ENCODE peak calls at places on chromosomes 13 and 19, in seven cellular contexts. One of them, this sample, is unnamed.

GRCh38 chr19:51777570-51778460 is 16.8 kb downstream of the FPR2 start:
- DNase-seq in CD8-positive, alpha-beta memory T cell: peak
- DNase-seq in CD14-positive monocyte: peak
- DNase-seq in neural crest cell: peak
- DNase-seq in hippocampal formation: peak
- DNase-seq in stimulated activated CD4-positive, alpha-beta T cell treated with anti-CD3 and anti-CD28 coated beads, Interleukin-1b, Interleukin-23, amount 100 ng/mL, for 24 hours: peak
- DNase-seq in Peyer's patch: peak
- DNase-seq in this sample: peak

GRCh38 chr19:6092329-6093286 is 17.7 kb downstream of the RFX2 start:
- DNase-seq in CD8-positive, alpha-beta memory T cell: no peak
- DNase-seq in CD14-positive monocyte: peak
- DNase-seq in neural crest cell: peak
- DNase-seq in hippocampal formation: no peak
- DNase-seq in stimulated activated CD4-positive, alpha-beta T cell treated with anti-CD3 and anti-CD28 coated beads, Interleukin-1b, Interleukin-23, amount 100 ng/mL, for 24 hours: no peak
- DNase-seq in Peyer's patch: peak
- DNase-seq in this sample: peak

GRCh38 chr19:54137913-54138776 is 583 bp downstream of the CNOT3 start:
- DNase-seq in CD8-positive, alpha-beta memory T cell: peak
- DNase-seq in CD14-positive monocyte: no peak
- DNase-seq in neural crest cell: no peak
- DNase-seq in hippocampal formation: no peak
- DNase-seq in stimulated activated CD4-positive, alpha-beta T cell treated with anti-CD3 and anti-CD28 coated beads, Interleukin-1b, Interleukin-23, amount 100 ng/mL, for 24 hours: no peak
- DNase-seq in Peyer's patch: no peak
- DNase-seq in this sample: no peak

GRCh38 chr19:29671393-29672076 is 6.3 kb downstream of the PLEKHF1 start:
- DNase-seq in CD8-positive, alpha-beta memory T cell: peak
- DNase-seq in CD14-positive monocyte: no peak
- DNase-seq in neural crest cell: no peak
- DNase-seq in hippocampal formation: no peak
- DNase-seq in stimulated activated CD4-positive, alpha-beta T cell treated with anti-CD3 and anti-CD28 coated beads, Interleukin-1b, Interleukin-23, amount 100 ng/mL, for 24 hours: peak
- DNase-seq in Peyer's patch: peak
- DNase-seq in this sample: peak

GRCh38 chr19:14347999-14348889 is 33.0 kb upstream of the ADGRE5 start:
- DNase-seq in CD8-positive, alpha-beta memory T cell: peak
- DNase-seq in CD14-positive monocyte: peak
- DNase-seq in neural crest cell: peak
- DNase-seq in hippocampal formation: peak
- DNase-seq in stimulated activated CD4-positive, alpha-beta T cell treated with anti-CD3 and anti-CD28 coated beads, Interleukin-1b, Interleukin-23, amount 100 ng/mL, for 24 hours: no peak
- DNase-seq in Peyer's patch: peak
- DNase-seq in this sample: peak

GRCh38 chr13:41470187-41470586 is 12.8 kb downstream of the RGCC start:
- DNase-seq in CD8-positive, alpha-beta memory T cell: peak
- DNase-seq in CD14-positive monocyte: no peak
- DNase-seq in neural crest cell: no peak
- DNase-seq in hippocampal formation: no peak
- DNase-seq in stimulated activated CD4-positive, alpha-beta T cell treated with anti-CD3 and anti-CD28 coated beads, Interleukin-1b, Interleukin-23, amount 100 ng/mL, for 24 hours: peak
- DNase-seq in Peyer's patch: no peak
- DNase-seq in this sample: no peak

GRCh38 chr13:110353339-110353977 is 46.4 kb downstream of the COL4A2 start:
- DNase-seq in CD8-positive, alpha-beta memory T cell: no peak
- DNase-seq in CD14-positive monocyte: no peak
- DNase-seq in neural crest cell: no peak
- DNase-seq in hippocampal formation: no peak
- DNase-seq in stimulated activated CD4-positive, alpha-beta T cell treated with anti-CD3 and anti-CD28 coated beads, Interleukin-1b, Interleukin-23, amount 100 ng/mL, for 24 hours: no peak
- DNase-seq in Peyer's patch: no peak
- DNase-seq in this sample: no peak

GRCh38 chr19:12721656-12722565 is 1.8 kb downstream of the TNPO2 start:
- DNase-seq in CD8-positive, alpha-beta memory T cell: no peak
- DNase-seq in CD14-positive monocyte: no peak
- DNase-seq in neural crest cell: peak
- DNase-seq in hippocampal formation: peak
- DNase-seq in stimulated activated CD4-positive, alpha-beta T cell treated with anti-CD3 and anti-CD28 coated beads, Interleukin-1b, Interleukin-23, amount 100 ng/mL, for 24 hours: no peak
- DNase-seq in Peyer's patch: peak
- DNase-seq in this sample: peak

GRCh38 chr19:57812201-57812600 is 2.5 kb downstream of the ZNF552 start:
- DNase-seq in CD8-positive, alpha-beta memory T cell: no peak
- DNase-seq in CD14-positive monocyte: no peak
- DNase-seq in neural crest cell: no peak
- DNase-seq in hippocampal formation: no peak
- DNase-seq in stimulated activated CD4-positive, alpha-beta T cell treated with anti-CD3 and anti-CD28 coated beads, Interleukin-1b, Interleukin-23, amount 100 ng/mL, for 24 hours: no peak
- DNase-seq in Peyer's patch: no peak
- DNase-seq in this sample: no peak

GRCh38 chr19:56253737-56254136 is 18.8 kb upstream of the EDDM13 start:
- DNase-seq in CD8-positive, alpha-beta memory T cell: peak
- DNase-seq in CD14-positive monocyte: no peak
- DNase-seq in neural crest cell: no peak
- DNase-seq in hippocampal formation: no peak
- DNase-seq in stimulated activated CD4-positive, alpha-beta T cell treated with anti-CD3 and anti-CD28 coated beads, Interleukin-1b, Interleukin-23, amount 100 ng/mL, for 24 hours: no peak
- DNase-seq in Peyer's patch: no peak
- DNase-seq in this sample: no peak

GRCh38 chr13:100811431-100811830 is 136.8 kb upstream of the TMTC4 start:
- DNase-seq in CD8-positive, alpha-beta memory T cell: no peak
- DNase-seq in CD14-positive monocyte: no peak
- DNase-seq in neural crest cell: no peak
- DNase-seq in hippocampal formation: no peak
- DNase-seq in stimulated activated CD4-positive, alpha-beta T cell treated with anti-CD3 and anti-CD28 coated beads, Interleukin-1b, Interleukin-23, amount 100 ng/mL, for 24 hours: no peak
- DNase-seq in Peyer's patch: no peak
- DNase-seq in this sample: no peak

GRCh38 chr13:96540656-96541055 is 450.7 kb downstream of the HS6ST3 start:
- DNase-seq in CD8-positive, alpha-beta memory T cell: no peak
- DNase-seq in CD14-positive monocyte: no peak
- DNase-seq in neural crest cell: no peak
- DNase-seq in hippocampal formation: no peak
- DNase-seq in stimulated activated CD4-positive, alpha-beta T cell treated with anti-CD3 and anti-CD28 coated beads, Interleukin-1b, Interleukin-23, amount 100 ng/mL, for 24 hours: no peak
- DNase-seq in Peyer's patch: no peak
- DNase-seq in this sample: no peak

GRCh38 chr13:71033026-71033425 is 834.0 kb downstream of the DACH1 start:
- DNase-seq in CD8-positive, alpha-beta memory T cell: no peak
- DNase-seq in CD14-positive monocyte: no peak
- DNase-seq in neural crest cell: no peak
- DNase-seq in hippocampal formation: no peak
- DNase-seq in stimulated activated CD4-positive, alpha-beta T cell treated with anti-CD3 and anti-CD28 coated beads, Interleukin-1b, Interleukin-23, amount 100 ng/mL, for 24 hours: no peak
- DNase-seq in Peyer's patch: no peak
- DNase-seq in this sample: no peak

GRCh38 chr13:30194906-30195305 is 112.4 kb downstream of the KATNAL1 start:
- DNase-seq in CD8-positive, alpha-beta memory T cell: no peak
- DNase-seq in CD14-positive monocyte: no peak
- DNase-seq in neural crest cell: no peak
- DNase-seq in hippocampal formation: no peak
- DNase-seq in stimulated activated CD4-positive, alpha-beta T cell treated with anti-CD3 and anti-CD28 coated beads, Interleukin-1b, Interleukin-23, amount 100 ng/mL, for 24 hours: no peak
- DNase-seq in Peyer's patch: no peak
- DNase-seq in this sample: no peak

GRCh38 chr19:17751103-17751911 is at the start of gene FCHO1:
- DNase-seq in CD8-positive, alpha-beta memory T cell: peak
- DNase-seq in CD14-positive monocyte: peak
- DNase-seq in neural crest cell: no peak
- DNase-seq in hippocampal formation: peak
- DNase-seq in stimulated activated CD4-positive, alpha-beta T cell treated with anti-CD3 and anti-CD28 coated beads, Interleukin-1b, Interleukin-23, amount 100 ng/mL, for 24 hours: peak
- DNase-seq in Peyer's patch: peak
- DNase-seq in this sample: peak

GRCh38 chr19:16899566-16900075 is 10.8 kb downstream of the F2RL3 start:
- DNase-seq in CD8-positive, alpha-beta memory T cell: no peak
- DNase-seq in CD14-positive monocyte: peak
- DNase-seq in neural crest cell: peak
- DNase-seq in hippocampal formation: no peak
- DNase-seq in stimulated activated CD4-positive, alpha-beta T cell treated with anti-CD3 and anti-CD28 coated beads, Interleukin-1b, Interleukin-23, amount 100 ng/mL, for 24 hours: no peak
- DNase-seq in Peyer's patch: peak
- DNase-seq in this sample: peak

GRCh38 chr19:49929611-49930482 is 543 bp upstream of the NUP62 start:
- DNase-seq in CD8-positive, alpha-beta memory T cell: peak
- DNase-seq in CD14-positive monocyte: peak
- DNase-seq in neural crest cell: peak
- DNase-seq in hippocampal formation: peak
- DNase-seq in stimulated activated CD4-positive, alpha-beta T cell treated with anti-CD3 and anti-CD28 coated beads, Interleukin-1b, Interleukin-23, amount 100 ng/mL, for 24 hours: peak
- DNase-seq in Peyer's patch: peak
- DNase-seq in this sample: peak

This sample was measured in stomach.